ENCODE peak calls at places on chromosomes 3 and 15, in six cellular contexts. W is lower lobe of right lung, O is neural progenitor cell, T is tibial artery, B is keratinocyte, Y is OCI-LY7. X is an unnamed sample. For H3K4me1 and H3K9me3, the result is how much of the 10 kb centered on the place peaks cover.

GRCh38 chr3:58429657-58430056 is 4.0 kb downstream of the PDHB start:
- DNase-seq in W (no peak), O (no peak), T (no peak), B (no peak), Y (peak), X (no peak)

GRCh38 chr15:52751522-52751921 is 38.6 kb downstream of the ONECUT1 start:
- DNase-seq in W (no peak), O (no peak), T (no peak), B (no peak), Y (no peak), X (no peak)

GRCh38 chr3:186965141-186965879 is 35.0 kb downstream of the ST6GAL1 start:
- DNase-seq in W (no peak), O (peak), T (no peak), B (no peak), Y (no peak), X (no peak)

GRCh38 chr3:52082951-52083350 is 26.6 kb upstream of the DUSP7 start:
- DNase-seq in W (no peak), O (no peak), T (no peak), B (no peak), Y (no peak), X (no peak)

GRCh38 chr3:74501001-74501400 is 113.5 kb downstream of the CNTN3 start:
- DNase-seq in W (no peak), O (no peak), T (no peak), B (no peak), Y (no peak), X (no peak)

GRCh38 chr15:40506964-40507571 is 36.3 kb downstream of the CHST14 start:
- DNase-seq in W (peak), O (peak), T (peak), B (no peak), Y (peak), X (peak)

GRCh38 chr3:171446801-171447578 is 13.2 kb downstream of the TNIK start:
- DNase-seq in W (no peak), O (no peak), T (no peak), B (peak), Y (no peak), X (no peak)

GRCh38 chr3:72338082-72338941 is 509.9 kb downstream of the SHQ1 start:
- DNase-seq in W (no peak), O (no peak), T (no peak), B (peak), Y (no peak), X (no peak)

GRCh38 chr3:194579091-194579606 is 54.1 kb downstream of the TMEM44 start:
- DNase-seq in W (no peak), O (no peak), T (no peak), B (no peak), Y (no peak), X (no peak)

GRCh38 chr3:150324261-150324660 is 83.8 kb upstream of the TSC22D2 start:
- DNase-seq in W (no peak), O (no peak), T (no peak), B (no peak), Y (no peak), X (no peak)

GRCh38 chr3:58063424-58063823 is 55.2 kb downstream of the FLNB start:
- DNase-seq in W (no peak), O (no peak), T (peak), B (no peak), Y (no peak), X (no peak)

GRCh38 chr15:71679223-71680078 is 130.9 kb upstream of the NR2E3 start:
- DNase-seq in W (no peak), O (no peak), T (no peak), B (no peak), Y (no peak), X (no peak)

GRCh38 chr15:101579766-101580165 is 72.4 kb downstream of the TM2D3 start:
- DNase-seq in W (no peak), O (no peak), T (no peak), B (peak), Y (no peak), X (no peak)

GRCh38 chr3:172341482-172342059 is 106.7 kb downstream of the GHSR start:
- DNase-seq in W (no peak), O (peak), T (no peak), B (peak), Y (peak), X (no peak)

GRCh38 chr15:36029606-36030005 is 483.6 kb upstream of the DPH6 start:
- DNase-seq in W (no peak), O (no peak), T (no peak), B (no peak), Y (no peak), X (no peak)

GRCh38 chr3:152452318-152452717 is 183.6 kb downstream of the MBNL1 start:
- DNase-seq in W (no peak), O (no peak), T (no peak), B (peak), Y (no peak), X (no peak)

DNA sequence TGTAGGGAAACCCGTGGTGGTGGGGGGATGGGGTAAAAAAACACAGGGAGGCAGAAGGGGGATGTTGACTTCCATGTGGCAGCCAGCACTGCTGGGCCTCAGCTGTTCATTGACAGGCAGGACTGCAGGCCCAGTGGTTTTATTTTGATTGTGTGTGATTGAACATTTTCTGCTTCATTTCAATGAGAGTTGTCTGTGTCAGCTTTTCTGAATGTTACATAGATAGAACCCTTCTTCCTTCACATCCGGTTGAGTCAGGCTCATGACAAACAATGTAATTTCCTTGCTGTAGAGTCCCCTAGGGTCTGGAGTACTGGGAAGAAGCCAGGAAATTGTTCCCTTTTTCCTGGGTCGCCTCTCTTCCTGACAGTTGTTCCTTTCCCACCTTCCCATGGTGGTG is 8.2 kb upstream of the RPP25 start:
- DNase-seq in W (no peak), O (no peak), T (no peak), B (no peak), Y (no peak), X (no peak)
- H3K27ac ChIP-seq in W (no peak), O (no peak), T (no peak), B (no peak), Y (no peak), X (no peak)

GRCh38 chr3:41848745-41849574 is 112.9 kb downstream of the ULK4 start:
- DNase-seq in W (no peak), O (no peak), T (no peak), B (no peak), Y (no peak), X (no peak)
- H3K4me1 ChIP-seq in W (under half), O (under half), T (under half), B (under half), Y (under half), X (under half)

GRCh38 chr3:195591852-195592251 is 8.1 kb upstream of the APOD start:
- DNase-seq in W (no peak), O (no peak), T (peak), B (no peak), Y (no peak), X (no peak)

GRCh38 chr3:195596648-195597628 is 13.2 kb upstream of the APOD start:
- DNase-seq in W (no peak), O (no peak), T (no peak), B (no peak), Y (no peak), X (no peak)

GRCh38 chr3:195595778-195596531 is 12.2 kb upstream of the APOD start:
- DNase-seq in W (no peak), O (no peak), T (no peak), B (no peak), Y (no peak), X (no peak)

GRCh38 chr3:195597848-195598247 is 14.1 kb upstream of the APOD start:
- DNase-seq in W (no peak), O (no peak), T (no peak), B (no peak), Y (no peak), X (no peak)
- H3K9me3 ChIP-seq in W (under half), O (under half), T (under half), B (under half), Y (under half), X (under half)

DNA sequence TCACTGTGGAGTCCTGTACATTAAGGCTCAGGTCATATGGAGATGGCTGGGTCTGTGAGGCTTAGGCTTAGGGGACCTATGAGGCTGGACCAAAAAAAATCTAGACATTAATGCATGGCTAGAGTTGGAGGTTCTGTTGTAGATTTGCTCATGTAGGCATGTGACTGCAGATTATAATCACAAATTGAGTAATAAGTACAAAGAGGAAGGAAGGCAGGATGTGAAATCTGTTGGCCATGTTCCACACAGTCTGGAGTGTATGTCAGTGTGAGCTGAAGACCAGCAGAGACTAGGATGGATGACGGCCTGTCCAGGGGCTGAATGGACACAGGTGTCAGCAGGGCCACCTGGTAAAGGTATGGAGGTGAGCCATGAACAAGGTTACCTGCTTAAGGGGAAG is at the start of gene ST3GAL6:
- DNase-seq in W (peak), O (no peak), T (peak), B (no peak), Y (no peak), X (no peak)
- H3K27ac ChIP-seq in W (peak), O (no peak), T (peak), B (no peak), Y (peak), X (no peak)

GRCh38 chr15:60568301-60568742 is 89.4 kb upstream of the ICE2 start:
- DNase-seq in W (no peak), O (no peak), T (no peak), B (no peak), Y (peak), X (no peak)

GRCh38 chr15:60570936-60571530 is 92.1 kb upstream of the ICE2 start:
- DNase-seq in W (no peak), O (no peak), T (no peak), B (no peak), Y (no peak), X (peak)

GRCh38 chr15:60568883-60569495 is 90.0 kb upstream of the ICE2 start:
- DNase-seq in W (no peak), O (no peak), T (no peak), B (no peak), Y (no peak), X (peak)

GRCh38 chr15:60572462-60573214 is 93.7 kb upstream of the ICE2 start:
- DNase-seq in W (no peak), O (no peak), T (no peak), B (no peak), Y (no peak), X (no peak)

GRCh38 chr15:60569596-60569995 is 90.7 kb upstream of the ICE2 start:
- DNase-seq in W (no peak), O (peak), T (no peak), B (no peak), Y (no peak), X (no peak)
- H3K4me1 ChIP-seq in W (under half), O (under half), T (under half), B (under half), Y (under half), X (half or more)

GRCh38 chr3:288383-288782 is 91.8 kb downstream of the CHL1 start:
- DNase-seq in W (no peak), O (no peak), T (no peak), B (no peak), Y (no peak), X (no peak)
- H3K9me3 ChIP-seq in W (under half), O (under half), T (under half), B (under half), Y (under half), X (under half)

DNA sequence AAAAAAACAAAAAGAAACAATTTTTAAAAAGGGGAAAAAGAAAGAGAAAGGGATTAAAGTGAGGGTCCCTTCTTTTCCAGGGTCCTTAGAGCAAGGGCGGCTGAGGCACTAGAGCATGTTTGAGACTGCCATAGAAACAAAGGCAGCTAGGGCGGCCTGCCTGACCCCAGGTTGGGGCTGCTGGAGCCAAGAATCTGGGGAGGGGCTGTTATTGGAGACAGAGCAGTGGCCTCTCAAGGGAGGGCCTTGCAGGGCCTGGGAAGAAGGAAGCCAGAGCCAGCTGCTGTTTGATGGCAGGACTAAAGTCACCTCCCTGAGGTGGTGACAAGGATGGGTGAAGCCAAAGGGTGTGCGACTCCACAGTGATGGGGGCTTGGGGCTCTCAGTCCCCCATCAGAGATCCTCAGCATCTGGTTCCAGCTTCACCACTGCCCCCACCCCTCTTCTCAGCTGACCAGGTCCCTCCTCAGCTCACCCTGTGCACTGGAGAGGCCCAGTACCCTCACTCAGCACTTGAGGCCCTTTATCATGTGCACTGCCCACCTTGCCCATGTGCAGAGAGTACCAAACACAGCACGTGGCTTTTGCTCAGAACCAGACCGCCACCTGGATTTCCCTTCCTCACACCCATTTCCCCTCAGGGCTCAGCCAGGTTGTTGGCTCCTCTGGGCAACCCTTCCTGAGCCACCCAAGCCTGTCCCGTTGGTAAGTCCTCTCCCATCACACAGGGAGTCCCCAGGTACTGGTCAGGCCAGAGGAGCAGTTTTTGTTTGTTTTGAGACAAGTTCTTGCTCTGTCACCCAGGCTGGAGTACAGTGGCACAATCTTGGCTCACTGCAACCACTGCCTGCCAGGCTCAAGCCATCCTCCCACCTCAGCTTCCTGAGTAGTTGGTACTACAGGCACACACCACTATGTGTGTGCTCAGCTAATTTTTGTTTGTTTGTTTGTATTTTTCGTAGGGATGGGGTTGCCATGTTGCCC is 1.7 kb downstream of the TMEM89 start:
- DNase-seq in W (no peak), O (peak), T (no peak), B (no peak), Y (no peak), X (no peak)
- H3K27ac ChIP-seq in W (no peak), O (peak), T (peak), B (no peak), Y (no peak), X (no peak)

GRCh38 chr3:25657293-25657692 is 7.4 kb downstream of the TOP2B start:
- DNase-seq in W (no peak), O (no peak), T (no peak), B (no peak), Y (no peak), X (no peak)

GRCh38 chr3:25655659-25656058 is 9.0 kb downstream of the TOP2B start:
- DNase-seq in W (no peak), O (no peak), T (no peak), B (no peak), Y (no peak), X (no peak)

GRCh38 chr3:25652921-25653320 is 11.8 kb downstream of the TOP2B start:
- DNase-seq in W (no peak), O (no peak), T (no peak), B (no peak), Y (no peak), X (no peak)

GRCh38 chr3:25653322-25653721 is 11.4 kb downstream of the TOP2B start:
- DNase-seq in W (no peak), O (no peak), T (no peak), B (no peak), Y (no peak), X (no peak)

GRCh38 chr3:25654576-25654975 is 10.1 kb downstream of the TOP2B start:
- DNase-seq in W (no peak), O (no peak), T (no peak), B (no peak), Y (no peak), X (no peak)
- H3K4me1 ChIP-seq in W (under half), O (under half), T (half or more), B (under half), Y (under half), X (half or more)

DNA sequence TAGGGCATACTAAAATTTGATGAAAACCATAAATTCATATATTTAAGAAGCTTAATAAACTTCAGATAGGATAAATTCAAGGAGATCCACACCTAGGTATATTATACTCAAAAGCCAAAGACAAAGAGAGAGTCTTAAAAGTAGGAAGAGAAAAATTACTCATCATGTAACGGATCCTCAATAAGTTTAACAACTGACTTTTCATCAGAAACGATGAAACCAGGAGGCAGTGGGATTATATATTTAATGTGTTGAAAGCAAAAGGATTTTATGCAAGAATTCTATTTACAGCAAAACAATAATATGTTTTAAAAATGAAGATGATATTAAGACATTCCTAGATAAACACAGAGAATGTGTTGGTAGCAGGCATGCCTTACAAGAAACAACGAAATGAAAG is 202.7 kb downstream of the OXSM start:
- DNase-seq in W (no peak), O (no peak), T (no peak), B (no peak), Y (no peak), X (no peak)
- H3K9me3 ChIP-seq in W (under half), O (under half), T (under half), B (under half), Y (under half), X (under half)